ENCODE peak calls at places on chromosomes 12 and 14, in four cellular contexts. E is effector memory CD4-positive, alpha-beta T cell; G is NCI-H774; Y is tibial nerve. K is an unnamed sample.

GRCh38 chr14:73245401-73246325 is 8.4 kb downstream of the PAPLN start:
- DNase-seq in E (peak; percentile 10), Y (no peak), G (peak; percentile 39), K (peak; percentile 26)

GRCh38 chr12:132364348-132364902 is 35.0 kb upstream of the GALNT9 start:
- DNase-seq in Y (no peak), E (no peak), G (no peak), K (no peak)

GRCh38 chr14:100283984-100284881 is 22.0 kb downstream of the SLC25A29 start:
- DNase-seq in G (no peak), Y (no peak), E (no peak), K (no peak)

GRCh38 chr12:71731439-71732356 is 23.0 kb upstream of the RAB21 start:
- DNase-seq in Y (no peak), G (no peak), E (no peak), K (no peak)

GRCh38 chr14:80313806-80314205 is 102.5 kb upstream of the DIO2 start:
- DNase-seq in E (no peak), G (no peak), Y (no peak), K (no peak)

GRCh38 chr14:21978184-21978998 is 304.8 kb upstream of the OR4E1 start:
- DNase-seq in Y (peak; percentile 57), E (peak; percentile 45), G (no peak), K (peak; percentile 14)

GRCh38 chr12:117394491-117394890 is 33.1 kb upstream of the NOS1 start:
- DNase-seq in G (no peak), Y (no peak), E (no peak), K (no peak)

GRCh38 chr14:36271939-36272907 is 48.2 kb downstream of the MBIP start:
- DNase-seq in Y (no peak), E (no peak), G (no peak), K (no peak)

GRCh38 chr12:50248406-50248805 is 34.9 kb downstream of the LIMA1 start:
- DNase-seq in G (no peak), E (no peak), Y (no peak), K (no peak)

K was measured in NCI-H1105.